ENCODE peak calls at places on chromosomes 3 and 15, in seven cellular contexts. One of them, this sample, is unnamed.

GRCh38 chr3:118818386-118818785 is 216.3 kb downstream of the IGSF11 start:
- DNase-seq in upper lobe of right lung: no peak
- DNase-seq in body of pancreas: no peak
- DNase-seq in right lobe of liver: no peak
- DNase-seq in PC-3: peak; percentile 60
- DNase-seq in adrenal gland: no peak
- DNase-seq in HAP-1: no peak
- DNase-seq in this sample: no peak

GRCh38 chr3:60890226-60890625 is 361.0 kb downstream of the FHIT start:
- DNase-seq in HAP-1: no peak
- DNase-seq in body of pancreas: peak; percentile 8
- DNase-seq in PC-3: peak; percentile 45
- DNase-seq in adrenal gland: peak; percentile 17
- DNase-seq in right lobe of liver: no peak
- DNase-seq in upper lobe of right lung: no peak
- DNase-seq in this sample: no peak

GRCh38 chr15:43941555-43941954 is 114.8 kb downstream of the WDR76 start:
- DNase-seq in adrenal gland: no peak
- DNase-seq in body of pancreas: no peak
- DNase-seq in PC-3: no peak
- DNase-seq in HAP-1: no peak
- DNase-seq in upper lobe of right lung: no peak
- DNase-seq in right lobe of liver: no peak
- DNase-seq in this sample: peak; percentile 79

GRCh38 chr3:106765342-106765741 is 611.9 kb upstream of the CCDC54 start:
- DNase-seq in upper lobe of right lung: no peak
- DNase-seq in right lobe of liver: no peak
- DNase-seq in adrenal gland: no peak
- DNase-seq in HAP-1: no peak
- DNase-seq in body of pancreas: no peak
- DNase-seq in PC-3: peak; percentile 81
- DNase-seq in this sample: no peak

GRCh38 chr3:176755977-176756376 is 441.3 kb downstream of the TBL1XR1 start:
- DNase-seq in upper lobe of right lung: no peak
- DNase-seq in adrenal gland: no peak
- DNase-seq in body of pancreas: no peak
- DNase-seq in PC-3: no peak
- DNase-seq in right lobe of liver: no peak
- DNase-seq in HAP-1: no peak
- DNase-seq in this sample: no peak

GRCh38 chr15:92079047-92079446 is 225.5 kb downstream of the SLCO3A1 start:
- DNase-seq in right lobe of liver: no peak
- DNase-seq in HAP-1: no peak
- DNase-seq in body of pancreas: no peak
- DNase-seq in adrenal gland: no peak
- DNase-seq in PC-3: no peak
- DNase-seq in upper lobe of right lung: no peak
- DNase-seq in this sample: peak; percentile 81

GRCh38 chr3:45976191-45977091 is 19.2 kb downstream of the FYCO1 start:
- DNase-seq in right lobe of liver: no peak
- DNase-seq in adrenal gland: no peak
- DNase-seq in body of pancreas: no peak
- DNase-seq in upper lobe of right lung: no peak
- DNase-seq in PC-3: no peak
- DNase-seq in HAP-1: no peak
- DNase-seq in this sample: no peak

GRCh38 chr15:70569139-70569717 is 194.1 kb downstream of the UACA start:
- DNase-seq in adrenal gland: no peak
- DNase-seq in PC-3: peak; percentile 54
- DNase-seq in right lobe of liver: no peak
- DNase-seq in body of pancreas: peak; percentile 54
- DNase-seq in upper lobe of right lung: no peak
- DNase-seq in HAP-1: peak; percentile 20
- DNase-seq in this sample: peak; percentile 59

GRCh38 chr3:14175383-14176037 is 2.9 kb downstream of the XPC start:
- DNase-seq in right lobe of liver: no peak
- DNase-seq in upper lobe of right lung: no peak
- DNase-seq in PC-3: peak; percentile 22
- DNase-seq in body of pancreas: no peak
- DNase-seq in adrenal gland: no peak
- DNase-seq in HAP-1: no peak
- DNase-seq in this sample: peak; percentile 71

GRCh38 chr15:85116494-85116893 is 134.8 kb downstream of the PDE8A start:
- DNase-seq in right lobe of liver: no peak
- DNase-seq in body of pancreas: no peak
- DNase-seq in PC-3: no peak
- DNase-seq in upper lobe of right lung: no peak
- DNase-seq in adrenal gland: no peak
- DNase-seq in HAP-1: no peak
- DNase-seq in this sample: peak; percentile 25

GRCh38 chr3:141239551-141240281 is 8.1 kb downstream of the PXYLP1 start:
- DNase-seq in upper lobe of right lung: no peak
- DNase-seq in adrenal gland: no peak
- DNase-seq in HAP-1: no peak
- DNase-seq in body of pancreas: no peak
- DNase-seq in right lobe of liver: no peak
- DNase-seq in PC-3: no peak
- DNase-seq in this sample: no peak

GRCh38 chr3:94423566-94423965 is 360.7 kb downstream of the NSUN3 start:
- DNase-seq in PC-3: no peak
- DNase-seq in upper lobe of right lung: no peak
- DNase-seq in body of pancreas: no peak
- DNase-seq in adrenal gland: no peak
- DNase-seq in HAP-1: no peak
- DNase-seq in right lobe of liver: no peak
- DNase-seq in this sample: no peak

GRCh38 chr3:57518276-57518914 is 25.7 kb downstream of the DNAH12 start:
- DNase-seq in adrenal gland: no peak
- DNase-seq in PC-3: peak; percentile 42
- DNase-seq in HAP-1: no peak
- DNase-seq in body of pancreas: no peak
- DNase-seq in upper lobe of right lung: no peak
- DNase-seq in right lobe of liver: no peak
- DNase-seq in this sample: no peak

GRCh38 chr3:61903931-61904657 is 342.7 kb downstream of the PTPRG start:
- DNase-seq in right lobe of liver: no peak
- DNase-seq in adrenal gland: no peak
- DNase-seq in PC-3: no peak
- DNase-seq in body of pancreas: peak; percentile 65
- DNase-seq in upper lobe of right lung: no peak
- DNase-seq in HAP-1: no peak
- DNase-seq in this sample: no peak

GRCh38 chr3:80087769-80088168 is 320.0 kb upstream of the ROBO1 start:
- DNase-seq in HAP-1: no peak
- DNase-seq in right lobe of liver: no peak
- DNase-seq in adrenal gland: no peak
- DNase-seq in upper lobe of right lung: no peak
- DNase-seq in PC-3: peak; percentile 80
- DNase-seq in body of pancreas: no peak
- DNase-seq in this sample: no peak

GRCh38 chr3:42961633-42962032 is 17.5 kb upstream of the GASK1A start:
- DNase-seq in body of pancreas: peak; percentile 55
- DNase-seq in upper lobe of right lung: no peak
- DNase-seq in right lobe of liver: no peak
- DNase-seq in adrenal gland: peak; percentile 36
- DNase-seq in PC-3: peak; percentile 80
- DNase-seq in HAP-1: peak; percentile 41
- DNase-seq in this sample: peak; percentile 81

GRCh38 chr3:185353823-185354614 is 8.9 kb upstream of the MAP3K13 start:
- DNase-seq in upper lobe of right lung: no peak
- DNase-seq in right lobe of liver: peak; percentile 62
- DNase-seq in HAP-1: peak; percentile 87
- DNase-seq in adrenal gland: peak; percentile 54
- DNase-seq in PC-3: peak; percentile 91
- DNase-seq in body of pancreas: peak; percentile 88
- DNase-seq in this sample: peak; percentile 94

GRCh38 chr15:75230524-75231371 is 27.4 kb upstream of the GOLGA6C start:
- DNase-seq in upper lobe of right lung: peak; percentile 37
- DNase-seq in PC-3: no peak
- DNase-seq in adrenal gland: peak; percentile 5
- DNase-seq in body of pancreas: no peak
- DNase-seq in right lobe of liver: no peak
- DNase-seq in HAP-1: no peak
- DNase-seq in this sample: peak; percentile 76

DNA sequence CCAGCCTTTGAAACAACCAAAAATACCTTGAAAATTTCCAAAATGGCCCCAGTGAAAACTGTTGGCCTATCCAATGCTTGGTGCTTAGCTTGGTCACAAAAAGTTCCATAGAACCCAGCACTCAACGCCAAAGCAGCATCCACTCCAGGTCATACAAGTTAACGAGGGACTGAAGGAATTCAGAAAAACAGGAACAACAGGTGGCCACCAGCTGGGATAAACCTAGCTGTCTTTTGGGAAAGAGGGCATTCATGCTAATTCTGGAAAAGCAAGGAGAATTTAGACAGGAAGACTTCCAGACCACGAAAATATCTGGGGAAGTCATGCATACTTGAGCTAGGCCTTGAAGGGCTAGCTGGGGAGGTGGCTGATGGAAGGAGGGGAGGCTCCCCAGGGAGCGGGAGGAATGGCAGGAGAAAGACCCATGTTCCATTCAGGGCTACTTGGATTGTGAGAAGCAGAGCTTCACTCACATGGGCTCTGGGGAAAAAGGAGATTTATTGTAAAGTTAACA is 28.6 kb downstream of the COLQ start:
- DNase-seq in adrenal gland: no peak
- DNase-seq in HAP-1: no peak
- DNase-seq in body of pancreas: no peak
- DNase-seq in PC-3: no peak
- DNase-seq in right lobe of liver: no peak
- DNase-seq in upper lobe of right lung: no peak
- DNase-seq in this sample: peak; percentile 30
- H3K4me1 ChIP-seq in adrenal gland: peaks cover 10% of the 10 kb centered on the region
- H3K4me1 ChIP-seq in HAP-1: no peaks in the 10 kb centered on the region
- H3K4me1 ChIP-seq in body of pancreas: peaks cover 6% of the 10 kb centered on the region
- H3K4me1 ChIP-seq in PC-3: no peaks in the 10 kb centered on the region
- H3K4me1 ChIP-seq in right lobe of liver: no peaks in the 10 kb centered on the region
- H3K4me1 ChIP-seq in upper lobe of right lung: no peaks in the 10 kb centered on the region
- H3K4me1 ChIP-seq in this sample: no peaks in the 10 kb centered on the region

GRCh38 chr15:37078000-37078399 is 22.3 kb downstream of the MEIS2 start:
- DNase-seq in adrenal gland: no peak
- DNase-seq in HAP-1: peak; percentile 72
- DNase-seq in body of pancreas: no peak
- DNase-seq in right lobe of liver: no peak
- DNase-seq in PC-3: no peak
- DNase-seq in upper lobe of right lung: no peak
- DNase-seq in this sample: no peak

GRCh38 chr15:37079726-37080125 is 20.6 kb downstream of the MEIS2 start:
- DNase-seq in right lobe of liver: no peak
- DNase-seq in HAP-1: no peak
- DNase-seq in upper lobe of right lung: no peak
- DNase-seq in body of pancreas: no peak
- DNase-seq in adrenal gland: peak; percentile 60
- DNase-seq in PC-3: no peak
- DNase-seq in this sample: no peak

GRCh38 chr15:37075777-37076176 is 24.6 kb downstream of the MEIS2 start:
- DNase-seq in PC-3: no peak
- DNase-seq in body of pancreas: no peak
- DNase-seq in HAP-1: no peak
- DNase-seq in upper lobe of right lung: no peak
- DNase-seq in adrenal gland: no peak
- DNase-seq in right lobe of liver: no peak
- DNase-seq in this sample: no peak

GRCh38 chr15:37076543-37076942 is 23.8 kb downstream of the MEIS2 start:
- DNase-seq in right lobe of liver: no peak
- DNase-seq in PC-3: peak; percentile 45
- DNase-seq in body of pancreas: no peak
- DNase-seq in adrenal gland: no peak
- DNase-seq in upper lobe of right lung: no peak
- DNase-seq in HAP-1: no peak
- DNase-seq in this sample: no peak

DNA sequence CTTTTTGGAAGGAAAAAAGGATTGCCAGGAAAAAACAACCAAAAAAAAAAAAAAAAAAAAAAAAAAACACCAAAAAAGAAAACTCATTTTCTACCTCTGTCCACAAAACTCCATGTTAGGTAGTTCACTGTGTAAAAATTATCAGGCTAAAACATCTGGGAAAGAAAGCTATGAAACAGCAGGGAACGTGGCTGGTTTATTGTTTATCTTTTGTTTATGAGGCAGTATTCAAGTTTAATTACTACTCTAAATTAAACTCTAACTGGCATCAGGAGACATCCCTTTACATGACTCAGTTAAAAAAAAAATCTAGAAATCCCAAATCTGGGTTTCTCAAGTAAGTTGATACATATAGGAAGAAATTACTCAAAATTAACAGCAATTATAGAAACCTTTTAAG is 21.8 kb downstream of the MEIS2 start:
- DNase-seq in upper lobe of right lung: no peak
- DNase-seq in body of pancreas: no peak
- DNase-seq in adrenal gland: no peak
- DNase-seq in HAP-1: no peak
- DNase-seq in PC-3: no peak
- DNase-seq in right lobe of liver: no peak
- DNase-seq in this sample: no peak
- H3K4me1 ChIP-seq in upper lobe of right lung: no peaks in the 10 kb centered on the region
- H3K4me1 ChIP-seq in body of pancreas: peaks cover 22% of the 10 kb centered on the region
- H3K4me1 ChIP-seq in adrenal gland: peaks cover 32% of the 10 kb centered on the region
- H3K4me1 ChIP-seq in HAP-1: peaks cover 24% of the 10 kb centered on the region
- H3K4me1 ChIP-seq in PC-3: peaks cover 35% of the 10 kb centered on the region
- H3K4me1 ChIP-seq in right lobe of liver: no peaks in the 10 kb centered on the region
- H3K4me1 ChIP-seq in this sample: peaks cover 25% of the 10 kb centered on the region

DNA sequence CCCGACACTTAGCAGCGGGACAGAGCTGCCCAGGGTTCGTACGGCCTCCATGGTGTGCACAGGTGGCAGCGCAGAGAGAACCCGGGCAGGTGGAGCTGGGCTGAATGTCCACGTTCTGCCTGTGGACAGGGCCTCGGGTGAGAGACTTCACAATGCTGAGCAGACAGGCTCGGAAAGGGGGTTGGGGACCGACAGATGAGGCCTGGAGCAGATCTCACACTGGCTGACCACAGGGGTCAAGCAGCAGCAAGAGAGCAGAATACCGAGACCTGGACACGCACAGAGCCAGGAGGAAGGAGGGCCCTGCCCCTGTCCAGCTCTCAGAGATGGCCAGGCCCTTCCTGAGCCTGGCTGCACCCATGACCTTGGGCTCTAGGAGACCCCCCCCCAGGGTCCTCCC is 83.0 kb downstream of the VGLL4 start:
- DNase-seq in PC-3: no peak
- DNase-seq in upper lobe of right lung: no peak
- DNase-seq in adrenal gland: no peak
- DNase-seq in HAP-1: no peak
- DNase-seq in body of pancreas: peak; percentile 13
- DNase-seq in right lobe of liver: no peak
- DNase-seq in this sample: no peak
- H3K4me1 ChIP-seq in PC-3: no peaks in the 10 kb centered on the region
- H3K4me1 ChIP-seq in upper lobe of right lung: peaks cover 40% of the 10 kb centered on the region
- H3K4me1 ChIP-seq in adrenal gland: no peaks in the 10 kb centered on the region
- H3K4me1 ChIP-seq in HAP-1: no peaks in the 10 kb centered on the region
- H3K4me1 ChIP-seq in body of pancreas: no peaks in the 10 kb centered on the region
- H3K4me1 ChIP-seq in right lobe of liver: no peaks in the 10 kb centered on the region
- H3K4me1 ChIP-seq in this sample: peaks cover 7% of the 10 kb centered on the region

DNA sequence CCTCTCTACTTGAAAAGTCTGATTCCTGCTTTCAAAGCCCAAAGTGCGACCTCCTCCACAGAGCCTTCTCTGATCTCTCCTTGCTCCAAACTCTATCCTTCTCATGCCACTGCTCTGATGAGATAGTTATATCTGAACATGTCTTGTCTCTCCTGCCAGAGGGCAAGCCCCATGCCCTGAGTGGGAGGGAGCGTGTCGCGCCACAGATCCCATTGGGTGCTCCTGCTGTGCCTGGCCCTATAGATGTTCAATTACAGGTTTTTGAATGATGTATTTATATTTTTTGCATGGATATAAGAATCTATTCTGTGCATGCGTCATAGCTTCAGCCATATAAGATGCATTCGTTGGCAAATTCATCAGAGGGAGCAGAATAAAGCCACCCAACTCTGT is 20.4 kb downstream of the CORO2B start:
- DNase-seq in PC-3: no peak
- DNase-seq in HAP-1: no peak
- DNase-seq in right lobe of liver: no peak
- DNase-seq in body of pancreas: no peak
- DNase-seq in upper lobe of right lung: no peak
- DNase-seq in adrenal gland: no peak
- DNase-seq in this sample: no peak
- H3K4me1 ChIP-seq in PC-3: no peaks in the 10 kb centered on the region
- H3K4me1 ChIP-seq in HAP-1: peaks cover 24% of the 10 kb centered on the region
- H3K4me1 ChIP-seq in right lobe of liver: no peaks in the 10 kb centered on the region
- H3K4me1 ChIP-seq in body of pancreas: no peaks in the 10 kb centered on the region
- H3K4me1 ChIP-seq in upper lobe of right lung: peaks cover 8% of the 10 kb centered on the region
- H3K4me1 ChIP-seq in adrenal gland: no peaks in the 10 kb centered on the region
- H3K4me1 ChIP-seq in this sample: peaks cover 28% of the 10 kb centered on the region

This sample was measured in Karpas-422.